ENCODE peak calls at places on chromosomes 6 and 20, in ten cellular contexts. One of them, this sample, is unnamed.
A peak's percentile ranks its signal among the peaks of the same experiment; 100 is the strongest.

GRCh38 chr6:41374618-41375590 is 39.5 kb downstream of the NCR2 start:
- DNase-seq in ascending aorta: no peak
- DNase-seq in endothelial cell of umbilical vein: no peak
- DNase-seq in HCT116: no peak
- DNase-seq in fibroblast of lung: no peak
- DNase-seq in Peyer's patch: no peak
- DNase-seq in left ventricle myocardium inferior: no peak
- DNase-seq in mammary epithelial cell: no peak
- DNase-seq in A549: no peak
- DNase-seq in cardiac muscle cell: no peak
- DNase-seq in this sample: no peak

GRCh38 chr6:84825461-84825860 is 61.1 kb upstream of the TBX18 start:
- DNase-seq in endothelial cell of umbilical vein: peak; percentile 85
- DNase-seq in HCT116: no peak
- DNase-seq in A549: peak; percentile 8
- DNase-seq in fibroblast of lung: peak; percentile 16
- DNase-seq in mammary epithelial cell: peak; percentile 91
- DNase-seq in left ventricle myocardium inferior: no peak
- DNase-seq in cardiac muscle cell: peak; percentile 78
- DNase-seq in ascending aorta: no peak
- DNase-seq in Peyer's patch: no peak
- DNase-seq in this sample: no peak

GRCh38 chr6:40395698-40396076 is 191.5 kb downstream of the LRFN2 start:
- DNase-seq in endothelial cell of umbilical vein: no peak
- DNase-seq in HCT116: no peak
- DNase-seq in mammary epithelial cell: no peak
- DNase-seq in ascending aorta: no peak
- DNase-seq in cardiac muscle cell: no peak
- DNase-seq in A549: no peak
- DNase-seq in fibroblast of lung: no peak
- DNase-seq in left ventricle myocardium inferior: no peak
- DNase-seq in Peyer's patch: no peak
- DNase-seq in this sample: no peak

GRCh38 chr6:105592329-105592728 is 189.4 kb upstream of the PREP start:
- DNase-seq in A549: peak; percentile 88
- DNase-seq in fibroblast of lung: peak; percentile 98
- DNase-seq in left ventricle myocardium inferior: no peak
- DNase-seq in mammary epithelial cell: peak; percentile 99
- DNase-seq in endothelial cell of umbilical vein: no peak
- DNase-seq in HCT116: peak; percentile 60
- DNase-seq in cardiac muscle cell: no peak
- DNase-seq in Peyer's patch: no peak
- DNase-seq in ascending aorta: no peak
- DNase-seq in this sample: no peak

GRCh38 chr6:710601-711571 is 17.9 kb upstream of the EXOC2 start:
- DNase-seq in A549: peak; percentile 18
- DNase-seq in mammary epithelial cell: peak; percentile 21
- DNase-seq in HCT116: no peak
- DNase-seq in cardiac muscle cell: peak; percentile 72
- DNase-seq in endothelial cell of umbilical vein: peak; percentile 70
- DNase-seq in ascending aorta: no peak
- DNase-seq in Peyer's patch: peak; percentile 62
- DNase-seq in left ventricle myocardium inferior: peak; percentile 61
- DNase-seq in fibroblast of lung: peak; percentile 64
- DNase-seq in this sample: peak; percentile 41

GRCh38 chr6:160239929-160240690 is 18.5 kb downstream of the SLC22A2 start:
- DNase-seq in endothelial cell of umbilical vein: no peak
- DNase-seq in fibroblast of lung: peak; percentile 64
- DNase-seq in ascending aorta: no peak
- DNase-seq in HCT116: no peak
- DNase-seq in mammary epithelial cell: no peak
- DNase-seq in cardiac muscle cell: no peak
- DNase-seq in left ventricle myocardium inferior: no peak
- DNase-seq in Peyer's patch: no peak
- DNase-seq in A549: no peak
- DNase-seq in this sample: no peak

GRCh38 chr20:57266251-57267157 is at the start of gene BMP7:
- DNase-seq in mammary epithelial cell: peak; percentile 33
- DNase-seq in ascending aorta: no peak
- DNase-seq in Peyer's patch: no peak
- DNase-seq in cardiac muscle cell: no peak
- DNase-seq in fibroblast of lung: peak; percentile 16
- DNase-seq in HCT116: no peak
- DNase-seq in endothelial cell of umbilical vein: no peak
- DNase-seq in left ventricle myocardium inferior: no peak
- DNase-seq in A549: peak; percentile 17
- DNase-seq in this sample: no peak

GRCh38 chr6:168137024-168137423 is 58.0 kb upstream of the FRMD1 start:
- DNase-seq in endothelial cell of umbilical vein: no peak
- DNase-seq in HCT116: no peak
- DNase-seq in ascending aorta: no peak
- DNase-seq in mammary epithelial cell: no peak
- DNase-seq in Peyer's patch: no peak
- DNase-seq in cardiac muscle cell: no peak
- DNase-seq in left ventricle myocardium inferior: no peak
- DNase-seq in fibroblast of lung: no peak
- DNase-seq in A549: no peak
- DNase-seq in this sample: no peak

GRCh38 chr6:100138346-100139022 is 144.5 kb upstream of the MCHR2 start:
- DNase-seq in endothelial cell of umbilical vein: no peak
- DNase-seq in cardiac muscle cell: no peak
- DNase-seq in HCT116: no peak
- DNase-seq in mammary epithelial cell: no peak
- DNase-seq in Peyer's patch: no peak
- DNase-seq in A549: no peak
- DNase-seq in ascending aorta: no peak
- DNase-seq in left ventricle myocardium inferior: no peak
- DNase-seq in fibroblast of lung: no peak
- DNase-seq in this sample: no peak

GRCh38 chr20:43375586-43375985 is 82.1 kb upstream of the SRSF6 start:
- DNase-seq in A549: no peak
- DNase-seq in mammary epithelial cell: no peak
- DNase-seq in Peyer's patch: no peak
- DNase-seq in left ventricle myocardium inferior: no peak
- DNase-seq in HCT116: no peak
- DNase-seq in ascending aorta: no peak
- DNase-seq in fibroblast of lung: peak; percentile 32
- DNase-seq in endothelial cell of umbilical vein: no peak
- DNase-seq in cardiac muscle cell: peak; percentile 54
- DNase-seq in this sample: no peak

GRCh38 chr6:130839379-130839778 is 12.2 kb downstream of the SMLR1 start:
- DNase-seq in cardiac muscle cell: no peak
- DNase-seq in endothelial cell of umbilical vein: no peak
- DNase-seq in left ventricle myocardium inferior: no peak
- DNase-seq in mammary epithelial cell: no peak
- DNase-seq in Peyer's patch: no peak
- DNase-seq in A549: no peak
- DNase-seq in fibroblast of lung: no peak
- DNase-seq in HCT116: no peak
- DNase-seq in ascending aorta: no peak
- DNase-seq in this sample: no peak

GRCh38 chr6:161432546-161432945 is 158.7 kb upstream of the AGPAT4 start:
- DNase-seq in HCT116: no peak
- DNase-seq in left ventricle myocardium inferior: no peak
- DNase-seq in fibroblast of lung: no peak
- DNase-seq in Peyer's patch: no peak
- DNase-seq in A549: no peak
- DNase-seq in mammary epithelial cell: no peak
- DNase-seq in ascending aorta: no peak
- DNase-seq in cardiac muscle cell: no peak
- DNase-seq in endothelial cell of umbilical vein: no peak
- DNase-seq in this sample: no peak

GRCh38 chr20:5569021-5569420 is 181.2 kb upstream of the SHLD1 start:
- DNase-seq in endothelial cell of umbilical vein: peak; percentile 74
- DNase-seq in cardiac muscle cell: peak; percentile 67
- DNase-seq in HCT116: peak; percentile 28
- DNase-seq in left ventricle myocardium inferior: no peak
- DNase-seq in fibroblast of lung: peak; percentile 18
- DNase-seq in Peyer's patch: peak; percentile 56
- DNase-seq in A549: peak; percentile 75
- DNase-seq in ascending aorta: no peak
- DNase-seq in mammary epithelial cell: peak; percentile 27
- DNase-seq in this sample: peak; percentile 47

GRCh38 chr20:9602834-9603173 is 88.4 kb downstream of the LAMP5 start:
- DNase-seq in fibroblast of lung: no peak
- DNase-seq in endothelial cell of umbilical vein: no peak
- DNase-seq in HCT116: no peak
- DNase-seq in left ventricle myocardium inferior: no peak
- DNase-seq in mammary epithelial cell: no peak
- DNase-seq in cardiac muscle cell: no peak
- DNase-seq in A549: no peak
- DNase-seq in Peyer's patch: no peak
- DNase-seq in ascending aorta: no peak
- DNase-seq in this sample: no peak

GRCh38 chr6:9896806-9897205 is 518.1 kb downstream of the TFAP2A start:
- DNase-seq in left ventricle myocardium inferior: no peak
- DNase-seq in fibroblast of lung: no peak
- DNase-seq in cardiac muscle cell: no peak
- DNase-seq in endothelial cell of umbilical vein: peak; percentile 59
- DNase-seq in HCT116: no peak
- DNase-seq in A549: no peak
- DNase-seq in mammary epithelial cell: peak; percentile 5
- DNase-seq in ascending aorta: no peak
- DNase-seq in Peyer's patch: no peak
- DNase-seq in this sample: no peak

GRCh38 chr6:156645106-156645505 is 132.1 kb upstream of the ARID1B start:
- DNase-seq in left ventricle myocardium inferior: no peak
- DNase-seq in mammary epithelial cell: no peak
- DNase-seq in ascending aorta: no peak
- DNase-seq in Peyer's patch: no peak
- DNase-seq in endothelial cell of umbilical vein: no peak
- DNase-seq in fibroblast of lung: peak; percentile 70
- DNase-seq in cardiac muscle cell: peak; percentile 41
- DNase-seq in HCT116: no peak
- DNase-seq in A549: no peak
- DNase-seq in this sample: no peak

GRCh38 chr6:87700351-87700728 is 1.7 kb downstream of the AKIRIN2 start:
- DNase-seq in fibroblast of lung: no peak
- DNase-seq in left ventricle myocardium inferior: no peak
- DNase-seq in ascending aorta: no peak
- DNase-seq in cardiac muscle cell: no peak
- DNase-seq in mammary epithelial cell: no peak
- DNase-seq in HCT116: no peak
- DNase-seq in endothelial cell of umbilical vein: no peak
- DNase-seq in Peyer's patch: no peak
- DNase-seq in A549: no peak
- DNase-seq in this sample: no peak
- H3K4me1 ChIP-seq in fibroblast of lung: peaks cover 5% of the 10 kb centered on the region
- H3K4me1 ChIP-seq in left ventricle myocardium inferior: peaks cover 67% of the 10 kb centered on the region
- H3K4me1 ChIP-seq in ascending aorta: peaks cover 12% of the 10 kb centered on the region
- H3K4me1 ChIP-seq in cardiac muscle cell: peaks cover 5% of the 10 kb centered on the region
- H3K4me1 ChIP-seq in mammary epithelial cell: peaks cover 10% of the 10 kb centered on the region
- H3K4me1 ChIP-seq in HCT116: peaks cover 29% of the 10 kb centered on the region
- H3K4me1 ChIP-seq in endothelial cell of umbilical vein: peaks cover 30% of the 10 kb centered on the region
- H3K4me1 ChIP-seq in Peyer's patch: no peaks in the 10 kb centered on the region
- H3K4me1 ChIP-seq in A549: peaks cover 48% of the 10 kb centered on the region
- H3K4me1 ChIP-seq in this sample: peaks cover 23% of the 10 kb centered on the region

DNA sequence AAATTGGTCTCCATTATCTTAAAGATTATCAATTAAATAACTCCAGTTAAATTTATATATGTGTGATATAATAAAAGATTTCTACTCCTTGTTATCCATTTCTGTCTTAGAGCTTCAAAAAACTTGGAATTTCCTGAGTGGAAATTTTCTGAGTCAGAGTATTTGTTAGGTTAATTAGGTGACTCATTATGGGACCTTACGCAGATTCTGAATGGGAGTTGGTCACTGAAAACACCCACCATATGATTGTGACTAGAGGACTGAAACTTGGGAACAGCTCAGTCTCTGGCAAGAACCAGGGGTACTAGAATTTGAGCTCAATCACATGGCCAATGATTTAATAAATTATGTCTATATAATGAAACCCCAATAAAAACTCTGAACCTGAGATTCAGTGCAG is 125.4 kb upstream of the HMGCLL1 start:
- DNase-seq in endothelial cell of umbilical vein: peak; percentile 84
- DNase-seq in HCT116: no peak
- DNase-seq in cardiac muscle cell: peak; percentile 40
- DNase-seq in mammary epithelial cell: peak; percentile 93
- DNase-seq in A549: no peak
- DNase-seq in Peyer's patch: no peak
- DNase-seq in ascending aorta: no peak
- DNase-seq in left ventricle myocardium inferior: no peak
- DNase-seq in fibroblast of lung: peak; percentile 79
- DNase-seq in this sample: no peak
- H3K27ac ChIP-seq in endothelial cell of umbilical vein: peak overlapping the region; percentile 28
- H3K27ac ChIP-seq in HCT116: no peak overlapping the region
- H3K27ac ChIP-seq in cardiac muscle cell: no peak overlapping the region
- H3K27ac ChIP-seq in mammary epithelial cell: peak overlapping the region; percentile 62
- H3K27ac ChIP-seq in A549: no peak overlapping the region
- H3K27ac ChIP-seq in Peyer's patch: no peak overlapping the region
- H3K27ac ChIP-seq in ascending aorta: no peak overlapping the region
- H3K27ac ChIP-seq in left ventricle myocardium inferior: no peak overlapping the region
- H3K27ac ChIP-seq in fibroblast of lung: no peak overlapping the region
- H3K27ac ChIP-seq in this sample: no peak overlapping the region

GRCh38 chr6:154156135-154156948 is 117.3 kb downstream of the OPRM1 start:
- DNase-seq in cardiac muscle cell: peak; percentile 57
- DNase-seq in endothelial cell of umbilical vein: peak; percentile 46
- DNase-seq in left ventricle myocardium inferior: no peak
- DNase-seq in Peyer's patch: peak; percentile 57
- DNase-seq in A549: peak; percentile 37
- DNase-seq in mammary epithelial cell: no peak
- DNase-seq in HCT116: peak; percentile 52
- DNase-seq in ascending aorta: no peak
- DNase-seq in fibroblast of lung: peak; percentile 30
- DNase-seq in this sample: peak; percentile 60
- TF ChIP-seq CTCF in cardiac muscle cell: peak; percentile 81
- TF ChIP-seq CTCF in endothelial cell of umbilical vein: peak; percentile 81
- TF ChIP-seq CTCF in left ventricle myocardium inferior: peak; percentile 63
- TF ChIP-seq CTCF in Peyer's patch: peak; percentile 48
- TF ChIP-seq CTCF in A549: peak; percentile 40
- TF ChIP-seq CTCF in mammary epithelial cell: peak; percentile 60
- TF ChIP-seq CTCF in HCT116: peak; percentile 82
- TF ChIP-seq CTCF in ascending aorta: peak; percentile 31
- TF ChIP-seq CTCF in fibroblast of lung: peak; percentile 97
- TF ChIP-seq CTCF in this sample: peak; percentile 76

DNA sequence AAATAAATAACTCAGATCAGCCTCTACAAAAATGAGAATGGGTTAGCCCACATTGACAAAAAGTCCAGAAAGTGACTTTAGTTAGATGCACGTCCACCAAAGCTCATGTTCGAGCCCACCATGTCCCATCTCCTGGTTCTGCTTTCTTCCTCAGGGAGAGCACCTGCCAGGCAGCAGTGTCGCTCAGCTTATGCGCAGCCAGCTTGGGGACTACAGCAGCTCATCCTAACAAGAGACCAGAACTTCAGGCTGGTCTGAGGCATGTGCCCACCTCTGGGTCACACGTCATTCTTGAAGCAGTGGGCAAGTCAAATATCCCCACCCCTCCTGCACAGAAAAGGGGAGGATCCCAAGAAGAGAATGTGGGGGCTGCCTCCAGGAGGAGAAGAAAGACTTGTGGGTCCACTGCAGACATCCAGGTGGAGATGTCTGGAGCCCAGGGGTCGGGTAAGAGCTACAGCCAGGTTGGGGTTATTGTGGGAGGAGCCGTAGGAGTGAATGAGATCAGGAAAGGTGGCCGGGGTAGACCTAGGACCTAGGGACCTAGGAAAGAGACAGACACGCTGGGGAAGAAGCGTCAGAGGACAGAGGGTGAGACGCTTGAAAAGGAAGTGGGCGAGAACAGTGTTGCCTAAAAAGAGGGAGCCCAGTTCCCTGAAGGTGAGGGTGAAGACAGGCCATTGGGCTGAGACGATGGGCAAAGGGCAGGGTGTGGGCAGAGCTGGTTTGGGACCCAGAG is 52.5 kb downstream of the SSR1 start:
- DNase-seq in Peyer's patch: no peak
- DNase-seq in ascending aorta: no peak
- DNase-seq in A549: no peak
- DNase-seq in fibroblast of lung: no peak
- DNase-seq in cardiac muscle cell: no peak
- DNase-seq in mammary epithelial cell: no peak
- DNase-seq in left ventricle myocardium inferior: no peak
- DNase-seq in HCT116: no peak
- DNase-seq in endothelial cell of umbilical vein: no peak
- DNase-seq in this sample: no peak
- H3K4me1 ChIP-seq in Peyer's patch: no peaks in the 10 kb centered on the region
- H3K4me1 ChIP-seq in ascending aorta: peaks cover 7% of the 10 kb centered on the region
- H3K4me1 ChIP-seq in A549: peaks cover 13% of the 10 kb centered on the region
- H3K4me1 ChIP-seq in fibroblast of lung: peaks cover 4% of the 10 kb centered on the region
- H3K4me1 ChIP-seq in cardiac muscle cell: peaks cover 8% of the 10 kb centered on the region
- H3K4me1 ChIP-seq in mammary epithelial cell: peaks cover 18% of the 10 kb centered on the region
- H3K4me1 ChIP-seq in left ventricle myocardium inferior: peaks cover 18% of the 10 kb centered on the region
- H3K4me1 ChIP-seq in HCT116: peaks cover 21% of the 10 kb centered on the region
- H3K4me1 ChIP-seq in endothelial cell of umbilical vein: peaks cover 7% of the 10 kb centered on the region
- H3K4me1 ChIP-seq in this sample: peaks cover 14% of the 10 kb centered on the region

This sample was measured in CD8-positive, alpha-beta T cell.